ENCODE peak calls at places on chromosomes 2 and 18, in ten cellular contexts. S is neural progenitor cell, N is psoas muscle, L is HFFc6, V is sigmoid colon, Y is DND-41, B is kidney epithelial cell, T is GM20000, X is transverse colon, P is cardiac fibroblast. D is an unnamed sample.

GRCh38 chr2:70733428-70734185 is 34.4 kb downstream of the ADD2 start:
- DNase-seq in X (no peak), P (no peak), L (no peak), V (no peak), Y (no peak), N (no peak), B (no peak), S (peak), T (no peak), D (no peak)

GRCh38 chr18:23129355-23130002 is 5.8 kb upstream of the CABLES1 start:
- DNase-seq in Y (no peak), N (no peak), P (no peak), L (no peak), X (no peak), T (no peak), S (no peak), V (no peak), B (no peak), D (no peak)

GRCh38 chr2:217207387-217208010 is 347.6 kb upstream of the TNP1 start:
- DNase-seq in S (no peak), B (no peak), L (no peak), Y (no peak), V (no peak), P (no peak), T (no peak), N (no peak), X (no peak), D (no peak)

GRCh38 chr2:28452534-28453081 is 43.3 kb upstream of the PLB1 start:
- DNase-seq in B (no peak), V (peak), S (peak), N (peak), L (peak), X (peak), Y (peak), T (peak), P (peak), D (peak)

GRCh38 chr2:235263205-235264120 is 230.4 kb upstream of the AGAP1 start:
- DNase-seq in Y (no peak), B (no peak), T (no peak), N (peak), P (peak), S (peak), L (peak), X (peak), V (peak), D (peak)

GRCh38 chr2:91442246-91442905 is 2750.9 kb downstream of the RPIA start:
- DNase-seq in X (no peak), N (peak), Y (no peak), V (peak), B (no peak), P (no peak), S (peak), L (no peak), T (peak), D (no peak)

GRCh38 chr2:23497063-23497462 is 112.1 kb downstream of the KLHL29 start:
- DNase-seq in N (no peak), Y (peak), S (no peak), L (no peak), T (no peak), P (peak), X (no peak), V (no peak), B (peak), D (peak)

GRCh38 chr2:192151848-192152247 is 42.9 kb downstream of the TMEFF2 start:
- DNase-seq in N (no peak), Y (no peak), X (no peak), L (no peak), P (peak), V (no peak), B (no peak), S (no peak), T (no peak), D (no peak)

GRCh38 chr2:22124003-22124402 is 1000.2 kb downstream of the TDRD15 start:
- DNase-seq in P (peak), L (no peak), Y (no peak), N (no peak), X (no peak), T (no peak), B (no peak), V (no peak), S (no peak), D (no peak)

GRCh38 chr18:1048048-1048447 is 143.4 kb downstream of the ADCYAP1 start:
- DNase-seq in T (no peak), B (peak), Y (no peak), X (no peak), L (no peak), P (peak), V (no peak), S (no peak), N (no peak), D (peak)

GRCh38 chr2:222358876-222359275 is 60.1 kb upstream of the PAX3 start:
- DNase-seq in V (no peak), S (no peak), Y (no peak), T (no peak), B (peak), L (no peak), N (peak), P (peak), X (no peak), D (peak)

DNA sequence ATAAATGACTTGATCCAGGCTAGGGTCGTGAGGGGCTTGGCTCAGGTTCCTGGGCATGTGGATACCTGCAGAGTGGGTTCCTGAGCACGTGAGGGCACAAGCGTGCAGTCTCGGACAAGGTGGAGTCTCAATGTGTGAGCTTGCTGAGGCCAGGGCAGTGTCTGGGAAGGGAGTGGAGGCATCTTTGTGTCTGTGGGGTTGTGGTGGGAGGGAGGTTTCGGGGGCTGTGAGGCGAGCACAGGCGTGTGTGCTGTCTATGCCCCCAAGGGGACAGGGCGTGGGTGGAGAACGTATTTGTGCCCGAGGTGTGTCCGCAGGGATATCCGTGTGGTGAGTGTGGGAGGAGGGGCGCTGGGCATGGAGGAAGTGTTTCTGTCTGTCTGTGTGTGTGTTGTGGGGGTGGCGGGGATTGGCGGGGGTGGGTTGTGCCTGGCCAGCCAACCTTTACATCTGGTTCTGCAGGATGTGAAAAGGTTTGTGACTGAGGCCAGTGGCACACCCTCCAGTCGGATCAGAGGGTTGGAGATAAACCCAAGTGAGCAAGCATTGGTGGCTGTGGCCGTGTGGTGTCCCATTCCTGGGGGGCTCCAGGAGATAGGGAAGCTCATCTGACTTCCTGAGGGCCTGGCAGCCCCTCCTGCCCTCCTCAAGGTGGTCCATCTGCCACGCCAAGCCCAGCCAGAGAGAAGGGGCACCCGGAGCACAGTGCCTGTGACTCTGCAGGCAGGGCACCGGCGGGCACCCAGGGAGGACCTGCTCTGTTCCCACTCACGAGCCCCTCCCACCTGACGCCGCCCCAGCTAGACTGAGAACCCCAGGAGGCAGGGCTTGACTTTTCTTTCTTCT is 57.1 kb downstream of the ZFP36L2 start:
- DNase-seq in B (peak), V (no peak), X (peak), P (no peak), T (peak), L (no peak), N (no peak), Y (no peak), S (no peak), D (peak)
- TF ChIP-seq CTCF in B (no peak), V (no peak), X (no peak), P (no peak), T (no peak), L (no peak), N (no peak), Y (no peak), S (no peak), D (no peak)

GRCh38 chr2:26002617-26003310 is 20.5 kb upstream of the KIF3C start:
- DNase-seq in S (no peak), V (no peak), B (no peak), T (no peak), P (no peak), X (no peak), N (no peak), Y (no peak), L (no peak), D (no peak)

GRCh38 chr2:25996844-25997243 is 14.5 kb upstream of the KIF3C start:
- DNase-seq in S (no peak), L (no peak), X (no peak), P (peak), T (no peak), V (no peak), B (no peak), Y (no peak), N (no peak), D (no peak)

GRCh38 chr2:26001743-26002341 is 19.5 kb upstream of the KIF3C start:
- DNase-seq in T (no peak), Y (no peak), V (peak), X (peak), S (no peak), B (no peak), L (no peak), P (peak), N (peak), D (peak)

GRCh38 chr2:26000561-26001211 is 18.4 kb upstream of the KIF3C start:
- DNase-seq in P (no peak), Y (no peak), N (peak), B (no peak), L (no peak), V (no peak), S (no peak), T (no peak), X (peak), D (peak)
- TF ChIP-seq CTCF in P (no peak), Y (no peak), N (no peak), B (no peak), L (no peak), V (no peak), S (no peak), T (no peak), X (no peak), D (no peak)

DNA sequence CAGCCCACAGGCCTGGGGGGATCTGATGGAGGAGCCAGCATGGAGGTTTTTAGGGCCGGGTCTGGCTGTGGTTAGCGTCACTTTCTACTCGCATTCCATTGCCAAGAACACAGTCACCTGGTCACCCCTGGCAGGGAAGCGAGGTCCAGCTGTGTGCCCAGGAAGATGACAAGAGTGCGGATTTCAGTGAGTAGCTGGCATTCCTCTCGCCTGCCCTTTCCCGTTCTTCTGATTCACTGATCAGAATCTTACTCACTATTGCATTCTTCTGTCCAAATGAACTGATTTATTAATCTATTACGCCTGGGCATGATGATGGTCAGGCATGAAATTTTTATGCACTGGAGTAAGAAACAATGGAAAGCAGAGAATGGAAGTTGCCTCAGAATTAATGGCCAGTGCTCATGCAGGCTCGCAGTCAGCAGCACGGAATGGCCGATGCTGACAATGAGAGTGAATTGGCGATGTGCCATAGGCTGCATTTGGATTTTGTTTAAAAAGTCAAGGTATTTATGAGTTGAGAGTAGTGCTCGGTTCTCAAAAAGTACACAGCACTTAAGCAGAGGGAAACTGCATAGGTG is 76.4 kb upstream of the MGAT5 start:
- DNase-seq in P (no peak), L (peak), Y (no peak), T (no peak), V (no peak), N (no peak), S (no peak), B (peak), X (no peak), D (peak)
- TF ChIP-seq CTCF in P (no peak), L (no peak), Y (no peak), T (no peak), V (no peak), N (no peak), S (no peak), B (no peak), X (no peak), D (no peak)

DNA sequence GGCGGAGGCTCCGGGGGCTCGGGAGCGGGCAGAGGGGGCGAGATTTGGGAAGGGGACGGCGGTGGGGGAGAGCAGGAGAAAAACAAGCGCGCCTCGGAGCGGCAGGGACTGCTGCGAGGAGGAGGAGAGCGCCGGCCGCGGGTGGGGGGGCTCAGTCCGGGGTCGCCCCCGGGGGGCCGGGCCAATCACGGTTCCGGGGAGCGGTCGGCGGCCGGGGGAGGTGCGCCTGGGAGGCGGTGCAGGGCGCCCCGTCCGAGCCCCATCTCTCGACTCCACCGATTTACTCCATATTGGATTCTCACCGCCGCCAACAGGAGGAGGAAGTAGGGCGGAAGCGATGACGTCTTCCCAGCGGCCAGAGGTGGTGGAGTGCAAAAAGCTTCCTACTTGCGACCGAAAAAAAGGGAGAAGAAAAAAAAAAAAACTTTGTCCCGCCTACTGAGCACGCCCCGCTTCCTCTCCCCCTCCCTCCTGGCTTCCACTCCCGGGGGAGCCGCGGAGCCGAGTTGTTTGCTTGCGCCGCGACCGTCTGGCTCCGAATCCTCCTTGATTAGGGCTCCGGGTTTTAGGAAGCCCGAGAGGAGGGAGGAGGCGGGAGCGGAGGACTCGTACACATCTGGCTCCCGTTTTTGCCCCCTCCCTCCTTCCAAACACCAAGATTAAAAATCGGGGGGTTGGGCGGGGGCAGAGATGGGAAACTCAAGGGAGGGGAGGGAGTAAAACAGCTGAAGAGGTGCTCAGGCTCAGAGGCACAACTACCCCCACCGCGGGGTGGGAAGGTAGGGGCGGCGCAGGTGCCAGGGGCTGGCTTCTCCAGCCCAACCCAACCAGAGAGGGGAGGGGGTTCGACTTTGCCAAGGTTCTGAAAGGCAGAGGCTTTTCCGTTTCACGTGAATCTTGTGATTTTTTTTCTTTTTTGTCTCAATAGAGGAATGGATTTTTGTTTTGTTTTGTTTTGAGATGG is at the start of gene SPRED2:
- DNase-seq in P (peak), Y (peak), V (peak), N (peak), T (peak), B (peak), L (peak), X (peak), S (peak), D (peak)
- TF ChIP-seq CTCF in P (no peak), Y (no peak), V (no peak), N (peak), T (no peak), B (no peak), L (peak), X (peak), S (peak), D (no peak)

DNA sequence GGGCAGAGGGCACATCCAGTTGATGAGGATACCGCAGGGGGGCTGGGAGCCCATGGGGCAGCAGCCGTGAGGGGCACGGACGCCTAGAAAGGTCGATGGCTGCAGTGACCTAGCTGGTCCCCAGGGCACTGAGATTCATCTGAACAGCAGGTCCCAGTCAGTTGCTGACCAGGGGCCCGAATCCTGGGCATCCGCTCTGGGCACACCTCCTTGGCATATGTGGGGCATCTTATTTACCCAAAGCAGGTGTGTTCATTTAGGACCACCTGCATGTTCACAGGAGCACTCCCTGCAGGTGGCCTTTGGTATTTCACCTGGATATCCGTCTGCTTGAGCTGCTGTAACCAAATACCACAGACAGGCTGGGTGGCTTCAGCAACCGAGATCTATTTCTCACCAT is 72.0 kb upstream of the ODC1 start:
- DNase-seq in T (no peak), N (no peak), B (no peak), X (no peak), S (no peak), P (no peak), V (peak), Y (no peak), L (no peak), D (no peak)
- TF ChIP-seq CTCF in T (no peak), N (no peak), B (no peak), X (peak), S (peak), P (no peak), V (no peak), Y (peak), L (peak), D (peak)

GRCh38 chr2:103991591-103991990 is 862.3 kb upstream of the POU3F3 start:
- DNase-seq in X (no peak), N (no peak), T (no peak), P (no peak), V (no peak), L (no peak), B (no peak), S (peak), Y (no peak), D (peak)
- TF ChIP-seq CTCF in X (no peak), N (no peak), T (peak), P (no peak), V (no peak), L (no peak), B (peak), S (peak), Y (peak), D (no peak)

GRCh38 chr18:54357660-54358494 is at the start of the genes C18orf54 and STARD6:
- DNase-seq in V (peak), X (peak), S (peak), Y (peak), B (peak), L (peak), P (peak), N (peak), T (peak), D (peak)
- TF ChIP-seq CTCF in V (no peak), X (peak), S (peak), Y (peak), B (peak), L (peak), P (no peak), N (no peak), T (peak), D (peak)

DNA sequence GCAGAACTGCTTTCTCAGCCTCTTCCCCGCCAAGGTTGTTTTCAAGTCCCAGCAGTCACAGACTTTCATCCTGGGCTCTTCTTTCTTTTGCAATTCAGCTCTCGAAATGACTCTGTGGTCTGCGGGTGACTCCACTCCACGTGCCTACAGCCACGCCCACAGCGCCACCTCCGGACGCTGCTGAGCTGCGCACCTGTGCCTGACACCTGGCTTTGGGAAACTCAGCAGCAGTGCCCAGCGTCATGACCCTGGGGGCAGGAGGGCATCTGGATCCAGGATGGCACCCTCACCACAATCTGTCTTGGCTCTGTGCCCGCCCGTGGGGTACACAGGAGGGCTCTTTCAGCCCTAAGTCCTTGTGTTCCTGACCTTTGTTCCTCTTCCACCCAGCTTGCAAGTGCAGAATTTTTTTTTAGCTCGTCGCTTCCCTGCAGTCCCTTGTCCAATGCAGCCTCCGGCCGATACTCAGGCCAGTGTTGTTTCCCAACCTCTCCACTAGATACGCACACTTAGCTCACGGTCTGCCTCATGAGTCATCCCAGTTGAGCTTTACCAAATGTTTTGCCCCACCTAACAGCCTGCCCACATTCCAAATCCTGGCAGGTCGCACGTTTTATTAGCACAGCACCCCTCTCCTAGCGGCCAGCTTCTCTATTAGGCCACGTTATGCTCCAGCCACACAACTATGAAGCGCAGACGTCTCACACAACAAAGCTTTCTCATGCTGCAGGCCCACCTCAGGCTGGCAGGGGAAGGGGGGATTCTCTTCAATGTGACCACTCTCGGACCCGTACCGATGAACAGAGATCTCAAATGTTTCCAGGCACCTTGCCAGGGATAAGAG is 6.5 kb upstream of the CAPN10 start:
- DNase-seq in P (peak), L (peak), S (peak), N (peak), T (peak), B (no peak), V (peak), X (peak), Y (no peak), D (peak)
- TF ChIP-seq CTCF in P (no peak), L (peak), S (peak), N (no peak), T (peak), B (no peak), V (no peak), X (peak), Y (no peak), D (no peak)

D was measured in MCF 10A.